ENCODE peak calls at places on chromosomes 12 and 14, in four cellular contexts. N is upper lobe of left lung, O is GM23338, X is Karpas-422. A is an unnamed sample.
A peak's percentile ranks its signal among the peaks of the same experiment; 100 is the strongest.

GRCh38 chr14:97917169-97917568 is 1120.0 kb downstream of the VRK1 start:
- DNase-seq in N (no peak), O (no peak), X (no peak), A (no peak)

GRCh38 chr12:111390894-111391293 is 14.8 kb upstream of the SH2B3 start:
- DNase-seq in N (no peak), O (no peak), X (no peak), A (no peak)

GRCh38 chr14:74859757-74860156 is 16.2 kb downstream of the PROX2 start:
- DNase-seq in N (no peak), O (no peak), X (no peak), A (no peak)

GRCh38 chr12:46921048-46921753 is 95.4 kb upstream of the SLC38A4 start:
- DNase-seq in N (no peak), O (no peak), X (no peak), A (no peak)

GRCh38 chr14:102759416-102759815 is 17.8 kb upstream of the TRAF3 start:
- DNase-seq in N (no peak), O (peak; percentile 49), X (no peak), A (no peak)

GRCh38 chr12:124510301-124510970 is 57.0 kb downstream of the NCOR2 start:
- DNase-seq in N (no peak), O (peak; percentile 51), X (peak; percentile 66), A (no peak)

GRCh38 chr14:83217492-83217891 is 1683.8 kb upstream of the SEL1L start:
- DNase-seq in N (peak; percentile 26), O (no peak), X (no peak), A (no peak)

GRCh38 chr12:11584213-11584855 is 65.1 kb upstream of the ETV6 start:
- DNase-seq in N (no peak), O (no peak), X (no peak), A (no peak)

DNA sequence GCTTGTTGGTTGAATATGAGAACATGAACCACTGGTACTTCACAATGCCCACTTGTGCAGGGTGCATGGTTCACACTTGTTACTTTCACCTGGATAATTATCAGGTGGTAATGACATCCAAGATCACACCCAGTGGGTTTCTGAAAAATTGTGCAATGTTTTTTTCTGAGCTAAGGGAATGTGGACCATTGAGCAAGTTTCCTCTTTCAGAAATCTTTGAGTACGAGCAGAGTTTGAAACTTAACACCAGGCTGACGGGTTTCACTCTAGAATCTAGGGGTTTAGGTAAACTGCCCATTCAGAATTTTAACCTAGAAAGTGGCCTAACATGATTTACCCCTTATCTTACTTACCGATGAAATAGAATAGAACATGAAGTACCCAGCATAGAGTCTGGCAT is 389.6 kb downstream of the PAWR start:
- DNase-seq in N (no peak), O (no peak), X (no peak), A (no peak)
- H3K4me1 ChIP-seq in N (no peaks in the 10 kb centered on the region), O (no peaks in the 10 kb centered on the region), X (no peaks in the 10 kb centered on the region), A (no peaks in the 10 kb centered on the region)

GRCh38 chr12:1977109-1977508 is 27.1 kb downstream of the DCP1B start:
- DNase-seq in N (no peak), O (no peak), X (no peak), A (no peak)

GRCh38 chr12:1977588-1977987 is 26.7 kb downstream of the DCP1B start:
- DNase-seq in N (no peak), O (no peak), X (no peak), A (no peak)

GRCh38 chr12:1972260-1972659 is 32.0 kb downstream of the DCP1B start:
- DNase-seq in N (no peak), O (no peak), X (no peak), A (no peak)

GRCh38 chr12:1972856-1973317 is 31.4 kb downstream of the DCP1B start:
- DNase-seq in N (no peak), O (no peak), X (no peak), A (peak; percentile 69)

GRCh38 chr12:1974812-1975211 is 29.4 kb downstream of the DCP1B start:
- DNase-seq in N (no peak), O (no peak), X (no peak), A (no peak)
- H3K4me1 ChIP-seq in N (no peaks in the 10 kb centered on the region), O (peaks cover 12% of the 10 kb centered on the region), X (peaks cover 2% of the 10 kb centered on the region), A (peaks cover 35% of the 10 kb centered on the region)

GRCh38 chr14:69696633-69697557 is 70.0 kb upstream of the SRSF5 start:
- DNase-seq in N (no peak), O (no peak), X (peak; percentile 61), A (no peak)
- H3K4me1 ChIP-seq in N (peaks cover 89% of the 10 kb centered on the region), O (peaks cover 35% of the 10 kb centered on the region), X (peaks cover 90% of the 10 kb centered on the region), A (no peaks in the 10 kb centered on the region)

DNA sequence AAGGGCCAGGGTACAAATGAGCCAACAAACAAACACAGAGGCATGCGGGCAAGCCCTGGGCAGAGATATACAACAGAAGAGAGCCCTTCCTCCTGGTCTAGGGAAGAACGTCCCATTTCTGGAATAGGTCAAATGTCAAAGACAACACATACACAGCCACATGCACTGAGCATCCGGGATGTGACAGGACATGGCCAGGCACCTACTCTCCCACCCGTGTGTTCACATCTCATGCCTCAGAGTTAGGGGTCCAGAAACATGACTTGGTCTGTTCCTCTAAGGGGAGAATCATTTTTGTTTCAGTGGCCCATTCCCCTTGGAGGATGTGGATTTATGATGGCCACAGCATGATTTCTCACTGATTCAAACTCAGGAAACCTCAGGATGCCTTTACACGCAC is 801 bp upstream of the ASB2 start:
- DNase-seq in N (no peak), O (no peak), X (no peak), A (no peak)
- H3K4me1 ChIP-seq in N (no peaks in the 10 kb centered on the region), O (no peaks in the 10 kb centered on the region), X (peaks cover 56% of the 10 kb centered on the region), A (no peaks in the 10 kb centered on the region)

GRCh38 chr12:3084742-3085141 is 7.6 kb downstream of the TSPAN9 start:
- DNase-seq in N (no peak), O (peak; percentile 83), X (no peak), A (no peak)
- H3K4me1 ChIP-seq in N (peaks cover 58% of the 10 kb centered on the region), O (peaks cover 19% of the 10 kb centered on the region), X (peaks cover 5% of the 10 kb centered on the region), A (no peaks in the 10 kb centered on the region)

GRCh38 chr12:94622475-94622874 is 27.9 kb downstream of the TMCC3 start:
- DNase-seq in N (no peak), O (no peak), X (no peak), A (no peak)
- H3K4me1 ChIP-seq in N (peaks cover 15% of the 10 kb centered on the region), O (peaks cover 7% of the 10 kb centered on the region), X (peaks cover 4% of the 10 kb centered on the region), A (no peaks in the 10 kb centered on the region)

GRCh38 chr14:100252684-100253083 is 13.7 kb downstream of the YY1 start:
- DNase-seq in N (no peak), O (no peak), X (no peak), A (no peak)

GRCh38 chr14:100256339-100256895 is 17.5 kb downstream of the YY1 start:
- DNase-seq in N (no peak), O (no peak), X (peak; percentile 80), A (no peak)

GRCh38 chr14:100246136-100246535 is 7.2 kb downstream of the YY1 start:
- DNase-seq in N (no peak), O (no peak), X (no peak), A (no peak)

GRCh38 chr14:100246809-100247428 is 8.0 kb downstream of the YY1 start:
- DNase-seq in N (no peak), O (peak; percentile 92), X (peak; percentile 58), A (no peak)

DNA sequence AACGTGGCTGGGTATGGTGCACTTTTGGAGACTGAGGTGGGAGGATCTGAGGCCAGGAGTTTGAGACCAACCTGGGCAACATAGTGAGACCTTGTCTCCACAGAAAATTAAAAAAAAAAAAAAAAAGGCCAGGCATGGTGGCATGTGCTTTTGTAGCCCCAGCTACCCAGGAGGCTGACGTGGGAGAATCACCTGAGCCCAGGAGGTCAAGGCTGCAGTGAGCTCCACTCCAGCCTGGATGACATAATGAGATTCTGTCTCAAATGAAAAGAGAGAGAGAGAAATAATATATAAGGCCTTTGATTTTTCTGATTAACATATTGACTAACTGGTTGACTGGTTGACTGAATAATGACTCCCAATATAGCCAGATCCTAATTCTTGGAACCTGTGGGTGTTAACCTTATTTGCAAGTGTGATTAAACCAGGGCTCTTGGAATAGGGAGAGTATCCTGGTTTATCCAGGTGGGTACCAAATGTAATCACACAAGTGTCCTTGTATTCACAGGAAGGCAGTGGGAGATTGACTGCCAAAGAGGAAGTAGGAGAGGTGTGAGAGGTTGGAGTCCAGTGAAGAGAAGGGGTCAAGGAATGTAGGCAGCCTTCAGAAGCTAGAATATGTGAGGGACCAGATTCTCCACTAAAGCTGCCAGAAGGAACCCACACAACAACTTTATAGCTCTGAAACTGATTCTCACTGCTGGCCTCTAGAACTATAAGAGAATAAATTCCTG is 12.0 kb downstream of the YY1 start:
- DNase-seq in N (no peak), O (no peak), X (no peak), A (no peak)
- H3K4me1 ChIP-seq in N (peaks cover 63% of the 10 kb centered on the region), O (peaks cover 30% of the 10 kb centered on the region), X (peaks cover 32% of the 10 kb centered on the region), A (peaks cover 5% of the 10 kb centered on the region)

DNA sequence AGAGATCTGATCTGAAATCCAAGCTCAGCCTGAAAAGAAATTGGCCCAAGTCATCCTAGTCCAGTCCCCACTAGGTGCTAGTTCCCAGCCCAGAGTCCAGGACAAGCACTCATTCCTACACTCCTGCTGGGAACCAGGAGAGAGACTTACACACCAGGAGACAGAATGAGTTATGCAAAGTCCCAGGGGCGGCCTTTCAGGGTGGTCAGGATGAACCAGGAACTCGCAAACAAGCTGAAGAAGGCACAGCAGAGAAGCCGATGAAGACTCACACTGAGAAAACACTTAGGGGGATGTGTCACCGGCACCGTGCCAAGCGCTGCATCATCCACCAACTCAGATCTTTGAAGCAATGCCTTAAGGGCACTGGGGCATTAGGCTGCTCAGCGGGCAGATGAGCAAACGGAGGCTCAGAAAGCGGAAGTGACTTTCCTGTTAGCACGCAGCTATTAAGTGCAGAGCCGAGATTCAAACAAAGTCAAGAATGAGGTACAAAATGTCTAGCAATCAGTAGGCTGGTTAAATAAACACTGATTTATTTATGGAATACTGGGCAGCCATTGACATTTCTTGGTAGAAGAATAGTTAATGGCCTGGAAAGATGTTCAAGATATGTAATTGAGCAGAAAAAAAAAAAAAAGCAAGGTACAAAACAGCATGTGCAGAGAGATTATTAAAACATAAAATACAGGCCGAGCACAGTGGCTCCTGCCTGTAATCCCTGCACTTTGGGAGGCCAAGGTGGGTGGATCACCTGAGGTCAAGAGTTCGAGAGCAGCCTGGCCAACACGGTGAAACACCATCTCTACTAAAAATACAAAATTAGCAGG is 78.7 kb downstream of the LRRC74A start:
- DNase-seq in N (peak; percentile 78), O (no peak), X (peak; percentile 98), A (peak; percentile 59)
- H3K4me1 ChIP-seq in N (peaks cover 23% of the 10 kb centered on the region), O (no peaks in the 10 kb centered on the region), X (peaks cover 22% of the 10 kb centered on the region), A (no peaks in the 10 kb centered on the region)

DNA sequence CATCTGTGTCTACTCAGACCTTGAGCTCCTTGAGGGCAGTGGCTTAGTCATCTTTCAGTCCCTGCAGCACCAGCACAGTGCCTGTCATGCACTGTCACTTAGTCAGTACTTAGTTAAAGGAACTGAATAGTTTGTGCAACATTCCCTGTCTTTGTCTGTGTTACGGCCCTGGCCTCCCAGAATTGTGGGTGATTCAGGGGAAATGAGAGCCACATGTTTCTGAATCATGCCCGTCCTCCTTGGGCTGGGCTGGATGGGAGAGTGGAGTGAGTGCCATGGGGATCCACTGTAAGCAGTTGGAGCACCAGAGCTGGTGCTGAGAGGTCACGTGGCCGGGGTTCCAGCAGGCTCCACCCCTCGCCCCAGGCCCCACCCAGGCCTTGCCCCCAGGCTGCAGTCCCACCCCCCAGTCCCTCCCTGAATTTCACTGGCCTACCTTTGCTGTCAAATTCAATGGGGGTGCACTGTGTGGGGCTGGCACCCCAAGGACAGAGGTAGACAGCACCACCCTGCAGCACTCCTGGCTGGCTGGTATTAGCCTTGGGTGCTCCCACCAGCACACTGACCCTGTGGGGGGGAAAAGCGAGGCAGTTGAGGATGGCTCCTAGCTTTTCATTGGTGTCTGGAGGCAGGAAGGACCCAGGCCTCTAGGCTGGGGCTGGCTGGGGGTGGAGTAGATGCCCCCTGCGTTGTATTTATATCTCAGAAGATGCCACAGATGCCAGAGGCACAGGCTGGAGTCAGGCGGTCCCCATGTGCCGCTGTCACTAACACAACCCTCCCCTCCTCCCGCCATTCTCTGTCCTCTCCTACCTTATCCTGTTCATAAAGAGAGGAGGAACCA is 7.4 kb downstream of the ITGA5 start:
- DNase-seq in N (peak; percentile 86), O (peak; percentile 66), X (peak; percentile 74), A (no peak)
- H3K4me1 ChIP-seq in N (peaks cover 52% of the 10 kb centered on the region), O (peaks cover under 1% of the 10 kb centered on the region), X (no peaks in the 10 kb centered on the region), A (peaks cover 12% of the 10 kb centered on the region)

A was measured in uterus.